ENCODE peak calls at places on chromosomes 6 and 20, in ten cellular contexts. H, W, M, Z, E, X, A, L, G and I are unnamed samples. For H3K4me1, the result is how much of the 10 kb centered on the place peaks cover.

GRCh38 chr20:63966944-63967322 is 2.8 kb downstream of the ZNF512B start:
- DNase-seq in G (no peak), L (no peak), A (no peak), W (no peak), M (peak), X (peak), Z (peak), H (no peak), E (no peak), I (peak)

GRCh38 chr6:109467696-109468095 is 12.1 kb upstream of the MICAL1 start:
- DNase-seq in E (no peak), W (no peak), X (no peak), H (no peak), M (no peak), Z (no peak), L (no peak), G (no peak), A (no peak), I (no peak)

GRCh38 chr6:147784371-147784770 is 275.9 kb downstream of the SAMD5 start:
- DNase-seq in G (no peak), Z (no peak), A (no peak), W (no peak), X (no peak), L (no peak), E (no peak), H (no peak), M (no peak), I (no peak)

GRCh38 chr20:13492001-13492480 is 146.7 kb downstream of the TASP1 start:
- DNase-seq in Z (no peak), X (peak), G (peak), W (no peak), H (no peak), L (peak), A (no peak), E (peak), M (no peak), I (no peak)

GRCh38 chr6:14312497-14312896 is 194.9 kb downstream of the CD83 start:
- DNase-seq in W (no peak), X (no peak), H (no peak), E (no peak), M (no peak), Z (no peak), G (no peak), A (no peak), L (no peak), I (no peak)

GRCh38 chr6:42314571-42314950 is 96.9 kb upstream of the MRPS10 start:
- DNase-seq in L (no peak), G (no peak), H (no peak), M (no peak), A (no peak), W (no peak), Z (no peak), X (no peak), E (no peak), I (no peak)

GRCh38 chr20:43739148-43739749 is 12.4 kb upstream of the GTSF1L start:
- DNase-seq in H (no peak), G (no peak), A (no peak), X (no peak), E (no peak), L (no peak), M (no peak), Z (no peak), W (no peak), I (no peak)

GRCh38 chr20:34948030-34948429 is 7.6 kb downstream of the GSS start:
- DNase-seq in Z (no peak), M (no peak), E (no peak), G (no peak), H (no peak), W (no peak), X (no peak), A (no peak), L (no peak), I (no peak)

GRCh38 chr20:56373942-56374341 is 15.2 kb downstream of the FAM210B start:
- DNase-seq in Z (no peak), L (no peak), W (peak), M (no peak), G (no peak), E (no peak), H (no peak), X (no peak), A (no peak), I (no peak)

GRCh38 chr6:158972241-158973233 is 27.5 kb downstream of the RSPH3 start:
- DNase-seq in H (no peak), X (no peak), E (no peak), Z (no peak), L (no peak), W (no peak), G (no peak), M (no peak), A (no peak), I (no peak)

GRCh38 chr6:6179858-6180257 is 140.6 kb downstream of the F13A1 start:
- DNase-seq in W (no peak), G (no peak), E (no peak), H (no peak), X (no peak), Z (no peak), M (no peak), L (no peak), A (no peak), I (no peak)

GRCh38 chr6:167846997-167847606 is 20.4 kb downstream of the AFDN start:
- DNase-seq in E (no peak), X (no peak), M (no peak), H (no peak), W (no peak), A (no peak), Z (no peak), L (no peak), G (no peak), I (no peak)

GRCh38 chr6:138526822-138527235 is 27.5 kb upstream of the NHSL1 start:
- DNase-seq in L (no peak), G (no peak), A (no peak), M (no peak), W (no peak), X (no peak), Z (no peak), H (no peak), E (no peak), I (no peak)
- H3K4me3 ChIP-seq in L (no peak), G (no peak), A (no peak), M (no peak), W (no peak), X (no peak), Z (no peak), H (no peak), E (no peak), I (no peak)

GRCh38 chr6:87905101-87905517 is 142.5 kb upstream of the SPACA1 start:
- DNase-seq in X (no peak), M (no peak), W (no peak), Z (no peak), H (no peak), E (no peak), L (no peak), A (no peak), G (no peak), I (no peak)

GRCh38 chr6:87912102-87912501 is 135.5 kb upstream of the SPACA1 start:
- DNase-seq in W (no peak), G (no peak), Z (no peak), X (no peak), E (no peak), M (no peak), A (no peak), L (no peak), H (no peak), I (no peak)

GRCh38 chr6:87908978-87909802 is 138.5 kb upstream of the SPACA1 start:
- DNase-seq in L (no peak), Z (no peak), H (no peak), W (no peak), G (no peak), X (no peak), M (no peak), E (no peak), A (no peak), I (no peak)

GRCh38 chr6:87907521-87907920 is 140.1 kb upstream of the SPACA1 start:
- DNase-seq in W (no peak), M (no peak), L (no peak), A (no peak), E (no peak), X (no peak), G (no peak), H (no peak), Z (no peak), I (no peak)

GRCh38 chr6:87909849-87910248 is 137.8 kb upstream of the SPACA1 start:
- DNase-seq in H (no peak), G (no peak), E (no peak), M (no peak), X (no peak), A (no peak), L (no peak), Z (no peak), W (peak), I (no peak)
- H3K4me1 ChIP-seq in H (under half), G (under half), E (under half), M (under half), X (under half), A (under half), L (under half), Z (under half), W (under half), I (under half)

GRCh38 chr6:31769684-31770371 is 7.3 kb downstream of the VWA7 start:
- DNase-seq in Z (peak), A (peak), L (peak), E (peak), W (peak), X (peak), M (peak), H (peak), G (peak), I (peak)

GRCh38 chr6:31767096-31767645 is 4.7 kb downstream of the SAPCD1 start:
- DNase-seq in M (no peak), Z (no peak), W (no peak), E (no peak), X (no peak), A (no peak), H (no peak), G (no peak), L (no peak), I (no peak)

GRCh38 chr6:31770860-31771259 is 6.3 kb downstream of the VWA7 start:
- DNase-seq in H (no peak), A (no peak), L (no peak), W (no peak), X (no peak), G (no peak), M (no peak), Z (no peak), E (no peak), I (no peak)

GRCh38 chr6:31765910-31766794 is 3.7 kb downstream of the SAPCD1 start:
- DNase-seq in W (no peak), H (no peak), L (no peak), X (no peak), A (no peak), E (no peak), Z (no peak), G (no peak), M (no peak), I (no peak)

GRCh38 chr6:31768717-31769257 is 6.3 kb downstream of the SAPCD1 start:
- DNase-seq in E (peak), G (no peak), Z (no peak), W (no peak), H (no peak), A (no peak), M (no peak), X (no peak), L (no peak), I (no peak)
- H3K4me3 ChIP-seq in E (no peak), G (no peak), Z (no peak), W (no peak), H (no peak), A (no peak), M (no peak), X (no peak), L (no peak), I (no peak)

DNA sequence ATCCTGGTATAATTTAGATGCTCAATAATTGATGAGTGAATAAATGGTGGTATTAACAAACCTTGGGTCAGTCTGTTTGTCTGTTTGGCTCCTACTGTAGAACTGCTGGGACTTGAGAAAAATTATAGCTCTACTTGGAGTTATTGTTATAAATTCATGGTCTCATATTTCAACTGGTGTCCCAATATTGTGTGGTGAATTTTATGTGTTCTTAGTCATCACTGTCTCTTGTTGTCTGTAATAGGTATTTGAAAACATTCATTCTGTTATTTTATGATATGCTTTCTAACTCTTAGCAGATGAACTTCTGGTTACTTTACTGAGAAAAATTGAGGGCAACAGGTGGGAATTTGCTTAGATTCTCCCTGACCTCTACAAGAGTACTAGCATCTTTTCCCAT is 221.4 kb downstream of the CDKAL1 start:
- DNase-seq in E (no peak), W (no peak), M (no peak), A (no peak), G (no peak), X (no peak), Z (no peak), H (no peak), L (no peak), I (no peak)
- H3K4me1 ChIP-seq in E (under half), W (under half), M (under half), A (under half), G (under half), X (under half), Z (under half), H (under half), L (under half), I (under half)

GRCh38 chr20:51129201-51129671 is 106.3 kb upstream of the KCNG1 start:
- DNase-seq in G (no peak), W (no peak), A (peak), X (no peak), E (no peak), L (no peak), M (no peak), Z (no peak), H (no peak), I (no peak)

GRCh38 chr20:51126337-51126736 is 103.4 kb upstream of the KCNG1 start:
- DNase-seq in A (no peak), G (no peak), W (no peak), X (no peak), E (no peak), M (no peak), H (no peak), L (no peak), Z (no peak), I (no peak)

GRCh38 chr20:51125774-51126173 is 102.9 kb upstream of the KCNG1 start:
- DNase-seq in E (no peak), L (no peak), M (no peak), G (no peak), W (no peak), X (no peak), A (no peak), Z (no peak), H (no peak), I (no peak)

GRCh38 chr20:51127713-51128112 is 104.8 kb upstream of the KCNG1 start:
- DNase-seq in M (no peak), W (no peak), G (no peak), H (no peak), E (no peak), L (no peak), X (no peak), Z (no peak), A (no peak), I (no peak)

GRCh38 chr20:51128198-51128597 is 105.3 kb upstream of the KCNG1 start:
- DNase-seq in H (no peak), X (no peak), E (no peak), L (no peak), G (no peak), A (no peak), M (no peak), Z (no peak), W (no peak), I (no peak)
- H3K4me3 ChIP-seq in H (no peak), X (no peak), E (no peak), L (no peak), G (no peak), A (no peak), M (no peak), Z (no peak), W (no peak), I (no peak)

GRCh38 chr6:35599761-35600658 is 87.3 kb upstream of the TULP1 start:
- DNase-seq in X (no peak), M (no peak), G (no peak), L (no peak), A (no peak), E (no peak), Z (peak), H (no peak), W (no peak), I (no peak)

GRCh38 chr6:35602133-35602946 is 86.4 kb downstream of the FKBP5 start:
- DNase-seq in G (no peak), X (no peak), E (peak), A (no peak), Z (no peak), H (no peak), W (no peak), L (no peak), M (no peak), I (no peak)

GRCh38 chr6:35603326-35604202 is 85.2 kb downstream of the FKBP5 start:
- DNase-seq in M (no peak), H (no peak), Z (no peak), G (no peak), A (no peak), X (peak), E (no peak), W (no peak), L (no peak), I (no peak)

GRCh38 chr6:35601331-35602132 is 87.2 kb downstream of the FKBP5 start:
- DNase-seq in M (no peak), W (peak), E (peak), H (no peak), A (peak), G (peak), L (no peak), X (peak), Z (peak), I (no peak)

GRCh38 chr6:35600659-35601125 is 88.0 kb upstream of the TULP1 start:
- DNase-seq in X (no peak), W (no peak), A (no peak), M (no peak), Z (no peak), E (no peak), L (no peak), H (no peak), G (no peak), I (no peak)
- H3K4me1 ChIP-seq in X (half or more), W (half or more), A (under half), M (half or more), Z (half or more), E (half or more), L (half or more), H (half or more), G (half or more), I (under half)

GRCh38 chr6:10406556-10406955 is 8.3 kb downstream of the TFAP2A start:
- DNase-seq in M (no peak), Z (no peak), G (no peak), W (no peak), L (no peak), X (no peak), H (no peak), E (no peak), A (no peak), I (no peak)
- H3K4me3 ChIP-seq in M (no peak), Z (no peak), G (no peak), W (no peak), L (no peak), X (no peak), H (no peak), E (no peak), A (no peak), I (no peak)

GRCh38 chr20:37749185-37749584 is 55.4 kb downstream of the CTNNBL1 start:
- DNase-seq in M (no peak), L (no peak), G (no peak), E (no peak), Z (no peak), X (no peak), H (no peak), A (no peak), W (no peak), I (no peak)
- H3K4me1 ChIP-seq in M (under half), L (under half), G (under half), E (under half), Z (under half), X (under half), H (under half), A (under half), W (under half), I (under half)

GRCh38 chr6:26321005-26321404 is 44.0 kb upstream of the BTN3A2 start:
- DNase-seq in A (no peak), M (no peak), E (no peak), G (no peak), Z (no peak), W (no peak), H (no peak), X (no peak), L (no peak), I (no peak)

GRCh38 chr6:26319405-26320128 is 45.4 kb upstream of the BTN3A2 start:
- DNase-seq in A (no peak), G (no peak), Z (no peak), H (no peak), L (no peak), E (no peak), X (no peak), M (no peak), W (no peak), I (no peak)

GRCh38 chr6:26323525-26324294 is 41.3 kb upstream of the BTN3A2 start:
- DNase-seq in X (no peak), H (no peak), G (no peak), M (no peak), Z (no peak), A (no peak), L (no peak), W (no peak), E (no peak), I (no peak)

GRCh38 chr6:26324295-26324727 is 40.7 kb upstream of the BTN3A2 start:
- DNase-seq in L (no peak), Z (no peak), X (no peak), E (no peak), H (no peak), M (no peak), A (no peak), G (no peak), W (no peak), I (no peak)

DNA sequence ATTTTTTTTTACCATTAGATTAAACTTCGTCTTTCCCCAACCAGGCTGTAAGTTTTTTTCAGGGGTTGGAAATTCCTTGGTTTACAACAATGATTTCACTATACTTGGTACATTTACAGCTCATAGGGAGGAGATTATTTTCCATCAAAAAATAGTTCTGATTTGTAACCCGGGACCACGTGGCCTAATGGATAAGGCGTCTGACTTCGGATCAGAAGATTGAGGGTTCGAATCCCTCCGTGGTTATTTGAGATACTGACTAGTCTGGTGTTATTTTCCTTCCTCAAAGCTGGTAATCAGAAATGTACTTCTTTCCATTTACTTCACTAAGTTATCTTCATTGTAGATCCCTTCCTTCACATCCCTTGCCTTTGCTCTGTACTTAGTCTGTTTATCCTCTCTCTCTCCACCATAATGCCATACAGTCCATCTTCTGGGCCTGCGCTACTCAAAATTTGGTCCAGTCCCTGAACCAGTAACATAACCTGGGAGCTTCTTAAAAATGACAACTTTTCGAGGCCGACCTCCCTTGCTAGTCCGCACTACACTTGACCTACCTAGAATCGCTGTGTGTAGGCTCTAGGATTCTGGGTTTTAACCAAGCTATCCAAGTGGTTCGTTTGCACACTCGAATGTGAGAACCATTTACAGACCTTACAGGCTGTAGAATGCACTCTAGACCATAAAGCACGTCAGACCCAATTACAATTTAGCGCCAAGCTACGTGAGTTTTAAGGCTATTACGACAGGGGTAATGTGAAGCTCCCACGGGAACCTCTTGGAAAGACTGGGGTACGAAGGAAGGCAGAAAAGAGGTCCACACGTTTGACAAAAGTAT is 42.1 kb upstream of the BTN3A2 start:
- DNase-seq in W (peak), G (no peak), M (no peak), Z (peak), A (peak), X (peak), E (peak), L (no peak), H (no peak), I (peak)
- H3K4me3 ChIP-seq in W (no peak), G (peak), M (peak), Z (peak), A (no peak), X (peak), E (peak), L (peak), H (peak), I (no peak)

DNA sequence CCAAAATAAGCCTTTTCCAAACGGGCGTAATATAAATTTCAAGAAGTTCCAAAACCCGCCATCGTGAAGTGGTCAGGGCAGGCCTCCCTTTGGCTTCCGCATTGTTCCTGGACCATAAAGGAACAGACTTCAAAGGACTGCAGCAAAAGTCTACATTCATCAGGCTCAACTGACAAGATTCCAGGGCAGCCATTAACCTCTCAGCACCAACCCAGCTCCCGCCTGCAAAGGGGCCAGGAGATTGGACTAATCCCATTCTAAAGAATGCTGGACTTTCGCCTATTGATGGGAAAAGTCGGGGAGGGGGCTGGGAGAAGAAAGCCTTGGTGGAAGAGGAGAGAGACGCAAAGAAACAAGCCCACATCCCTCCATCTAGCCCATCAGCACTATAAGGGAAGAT is 18.1 kb downstream of the JAG1 start:
- DNase-seq in M (no peak), A (no peak), L (no peak), E (no peak), Z (no peak), W (no peak), G (no peak), X (peak), H (no peak), I (no peak)
- H3K4me1 ChIP-seq in M (half or more), A (under half), L (half or more), E (under half), Z (under half), W (under half), G (half or more), X (half or more), H (under half), I (half or more)